ENCODE peak calls at places on chromosomes 4 and X, in four cellular contexts. M is thyroid gland; T is CD8-positive, alpha-beta T cell; N is right lobe of liver. G is an unnamed sample.

GRCh38 chr4:78518551-78518950 is 33.0 kb upstream of the ANXA3 start:
- DNase-seq in M (peak; percentile 5), T (no peak), N (no peak), G (no peak)

GRCh38 chr4:30802622-30803323 is 82.6 kb downstream of the PCDH7 start:
- DNase-seq in M (no peak), T (no peak), N (no peak), G (peak; percentile 18)

GRCh38 chr4:38381788-38382187 is 282.2 kb upstream of the KLF3 start:
- DNase-seq in M (no peak), T (no peak), N (no peak), G (peak; percentile 74)

GRCh38 chr4:13919021-13919441 is 291.5 kb upstream of the BOD1L1 start:
- DNase-seq in M (no peak), T (no peak), N (no peak), G (peak; percentile 82)

GRCh38 chr4:119898211-119898610 is 168.4 kb downstream of the MAD2L1 start:
- DNase-seq in M (no peak), T (no peak), N (no peak), G (no peak)

GRCh38 chrX:65740909-65741308 is 73.5 kb downstream of the MSN start:
- DNase-seq in M (no peak), T (no peak), N (no peak), G (no peak)

GRCh38 chr4:133146574-133147198 is 2.4 kb upstream of the PCDH10 start:
- DNase-seq in M (peak; percentile 32), T (no peak), N (no peak), G (peak; percentile 68)

GRCh38 chr4:113639311-113639710 is 122.2 kb downstream of the CAMK2D start:
- DNase-seq in M (no peak), T (no peak), N (no peak), G (no peak)

GRCh38 chrX:4588056-4588455 is 874.6 kb upstream of the PRKX start:
- DNase-seq in M (no peak), T (no peak), N (no peak), G (no peak)

GRCh38 chrX:1316527-1316926 is 20.1 kb upstream of the IL3RA start:
- DNase-seq in M (peak; percentile 26), T (no peak), N (peak; percentile 69), G (no peak)

GRCh38 chr4:15894923-15895411 is 43.6 kb downstream of the FGFBP1 start:
- DNase-seq in M (no peak), T (no peak), N (no peak), G (no peak)

GRCh38 chr4:11529625-11530201 is 101.0 kb upstream of the HS3ST1 start:
- DNase-seq in M (no peak), T (no peak), N (no peak), G (peak; percentile 68)

GRCh38 chr4:153936121-153936520 is 147.2 kb upstream of the SFRP2 start:
- DNase-seq in M (no peak), T (no peak), N (no peak), G (no peak)

GRCh38 chr4:153934689-153935017 is 145.8 kb upstream of the SFRP2 start:
- DNase-seq in M (no peak), T (no peak), N (no peak), G (no peak)

GRCh38 chr4:153931804-153932203 is 142.9 kb upstream of the SFRP2 start:
- DNase-seq in M (no peak), T (no peak), N (no peak), G (no peak)

GRCh38 chr4:153937289-153937688 is 148.4 kb upstream of the SFRP2 start:
- DNase-seq in M (no peak), T (no peak), N (no peak), G (no peak)

GRCh38 chr4:153933851-153934688 is 145.2 kb upstream of the SFRP2 start:
- DNase-seq in M (no peak), T (no peak), N (no peak), G (no peak)
- H3K27ac ChIP-seq in M (peak overlapping the region; percentile 41), T (no peak overlapping the region), N (no peak overlapping the region), G (no peak overlapping the region)

GRCh38 chr4:8829584-8829983 is 42.1 kb downstream of the HMX1 start:
- DNase-seq in M (no peak), T (no peak), N (no peak), G (no peak)

GRCh38 chr4:8828869-8829268 is 42.8 kb downstream of the HMX1 start:
- DNase-seq in M (no peak), T (no peak), N (no peak), G (no peak)

GRCh38 chr4:8831221-8832129 is 40.2 kb downstream of the HMX1 start:
- DNase-seq in M (no peak), T (no peak), N (no peak), G (no peak)

GRCh38 chr4:8830611-8831200 is 40.9 kb downstream of the HMX1 start:
- DNase-seq in M (no peak), T (no peak), N (no peak), G (no peak)

DNA sequence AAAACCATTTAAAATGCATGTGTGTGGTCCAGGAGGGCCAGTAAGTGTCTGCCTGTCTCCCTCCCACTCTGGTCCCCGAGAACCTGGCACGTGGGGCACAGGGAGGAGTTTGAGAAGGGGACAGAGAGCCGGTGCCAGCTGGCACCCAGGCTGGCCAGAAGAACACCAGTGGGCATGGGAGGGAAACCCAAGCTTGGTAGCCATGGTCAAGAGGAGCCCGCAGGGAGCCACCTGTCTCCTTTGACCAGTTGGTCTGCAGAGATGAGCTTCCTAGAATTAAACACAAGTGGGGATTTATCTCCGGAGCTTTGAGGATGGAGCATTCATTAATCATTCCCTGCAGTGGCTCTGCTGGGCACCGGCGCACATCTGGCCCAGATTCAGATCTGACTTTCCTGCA is 41.6 kb downstream of the HMX1 start:
- DNase-seq in M (no peak), T (no peak), N (no peak), G (no peak)
- H3K27me3 ChIP-seq in M (no peaks in the 10 kb centered on the region), T (no peaks in the 10 kb centered on the region), N (no peaks in the 10 kb centered on the region), G (peaks cover 23% of the 10 kb centered on the region)

GRCh38 chr4:137536789-137537561 is 4.7 kb upstream of the PCDH18 start:
- DNase-seq in M (no peak), T (no peak), N (no peak), G (no peak)
- H3K4me1 ChIP-seq in M (no peaks in the 10 kb centered on the region), T (peaks cover 2% of the 10 kb centered on the region), N (no peaks in the 10 kb centered on the region), G (peaks cover 5% of the 10 kb centered on the region)

GRCh38 chr4:186669735-186670134 is 53.9 kb downstream of the FAT1 start:
- DNase-seq in M (no peak), T (no peak), N (no peak), G (peak; percentile 58)
- H3K27ac ChIP-seq in M (no peak overlapping the region), T (no peak overlapping the region), N (no peak overlapping the region), G (peak overlapping the region; percentile 67)

DNA sequence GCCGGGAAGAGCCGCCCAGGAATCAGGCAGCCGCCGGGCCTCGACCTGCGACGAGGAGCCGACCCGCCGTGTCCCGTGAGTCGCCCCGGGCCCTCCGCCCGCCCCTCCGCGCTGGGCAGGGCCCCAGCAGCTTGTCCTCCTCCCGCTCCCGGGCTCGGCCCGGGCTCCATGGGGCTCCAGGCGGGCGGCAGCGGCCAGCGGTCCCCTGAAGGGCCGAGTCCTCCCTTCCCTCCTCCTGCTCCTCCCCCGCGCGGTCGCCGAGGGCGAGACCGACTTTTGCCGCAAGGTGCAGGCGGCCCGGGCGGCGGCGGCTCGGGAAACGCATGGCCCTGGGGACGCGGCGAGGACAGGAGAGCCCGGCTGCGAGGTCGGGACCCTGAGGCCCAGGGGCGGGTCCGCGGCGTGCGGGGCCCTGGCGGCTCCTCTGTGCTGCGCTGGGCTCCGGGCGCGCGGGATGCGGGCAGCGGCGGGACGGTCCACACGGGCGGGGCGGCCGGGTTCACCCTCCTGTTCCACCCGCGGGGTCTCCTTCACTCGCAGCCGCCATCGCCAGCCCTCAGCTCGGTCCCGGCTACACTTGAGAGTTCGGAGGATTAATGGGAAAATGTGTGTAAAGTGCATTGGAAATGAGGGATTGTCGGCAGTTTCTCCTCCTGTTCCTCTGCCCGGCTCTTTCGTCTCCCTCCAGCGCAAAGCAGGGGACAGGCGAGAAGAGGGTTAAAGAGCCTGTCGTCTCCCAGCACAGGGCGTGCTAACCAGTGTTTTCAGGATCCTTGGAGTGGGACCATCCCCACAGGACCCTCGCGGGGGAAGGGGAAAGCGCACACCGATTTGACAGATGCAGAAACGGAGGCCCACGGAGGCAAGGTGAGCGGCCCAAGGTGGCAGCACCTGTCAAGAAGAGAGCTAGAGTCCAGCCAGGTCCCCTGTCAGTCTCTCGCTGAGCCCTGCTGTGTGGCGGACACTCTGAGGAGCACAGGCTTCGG is 16.6 kb upstream of the ZNF718 start:
- DNase-seq in M (peak; percentile 11), T (no peak), N (no peak), G (no peak)
- H3K27me3 ChIP-seq in M (peaks cover 14% of the 10 kb centered on the region), T (no peaks in the 10 kb centered on the region), N (peaks cover 8% of the 10 kb centered on the region), G (peaks cover 75% of the 10 kb centered on the region)

GRCh38 chr4:53920116-53920515 is 144.3 kb downstream of the CHIC2 start:
- DNase-seq in M (peak; percentile 45), T (no peak), N (no peak), G (no peak)
- H3K4me1 ChIP-seq in M (peaks cover 12% of the 10 kb centered on the region), T (no peaks in the 10 kb centered on the region), N (no peaks in the 10 kb centered on the region), G (no peaks in the 10 kb centered on the region)

GRCh38 chr4:184383497-184384055 is 90.8 kb downstream of the IRF2 start:
- DNase-seq in M (no peak), T (no peak), N (no peak), G (peak; percentile 95)
- H3K27ac ChIP-seq in M (peak overlapping the region; percentile 41), T (no peak overlapping the region), N (peak overlapping the region; percentile 90), G (no peak overlapping the region)

DNA sequence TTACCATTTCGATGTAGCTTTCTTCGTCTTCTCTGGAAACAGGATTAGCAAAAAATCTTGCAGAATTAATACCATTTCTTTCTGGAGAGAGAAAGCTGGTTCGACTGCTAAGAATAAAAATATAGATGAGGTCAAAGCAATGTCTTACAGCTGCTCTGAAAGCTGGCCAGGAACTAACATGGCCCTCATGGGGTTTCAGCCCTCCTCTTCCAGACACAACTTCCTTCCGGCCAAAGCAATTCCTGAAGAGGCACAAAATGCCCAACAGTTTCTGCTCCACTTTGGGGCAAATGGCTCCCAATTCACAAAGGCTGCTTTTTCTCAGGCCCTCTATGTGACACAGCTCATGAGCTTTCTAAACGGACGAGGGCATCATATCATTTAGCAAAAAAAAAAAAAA is 42.5 kb upstream of the CTAG2 start:
- DNase-seq in M (no peak), T (no peak), N (no peak), G (no peak)
- H3K27me3 ChIP-seq in M (no peaks in the 10 kb centered on the region), T (no peaks in the 10 kb centered on the region), N (no peaks in the 10 kb centered on the region), G (no peaks in the 10 kb centered on the region)

DNA sequence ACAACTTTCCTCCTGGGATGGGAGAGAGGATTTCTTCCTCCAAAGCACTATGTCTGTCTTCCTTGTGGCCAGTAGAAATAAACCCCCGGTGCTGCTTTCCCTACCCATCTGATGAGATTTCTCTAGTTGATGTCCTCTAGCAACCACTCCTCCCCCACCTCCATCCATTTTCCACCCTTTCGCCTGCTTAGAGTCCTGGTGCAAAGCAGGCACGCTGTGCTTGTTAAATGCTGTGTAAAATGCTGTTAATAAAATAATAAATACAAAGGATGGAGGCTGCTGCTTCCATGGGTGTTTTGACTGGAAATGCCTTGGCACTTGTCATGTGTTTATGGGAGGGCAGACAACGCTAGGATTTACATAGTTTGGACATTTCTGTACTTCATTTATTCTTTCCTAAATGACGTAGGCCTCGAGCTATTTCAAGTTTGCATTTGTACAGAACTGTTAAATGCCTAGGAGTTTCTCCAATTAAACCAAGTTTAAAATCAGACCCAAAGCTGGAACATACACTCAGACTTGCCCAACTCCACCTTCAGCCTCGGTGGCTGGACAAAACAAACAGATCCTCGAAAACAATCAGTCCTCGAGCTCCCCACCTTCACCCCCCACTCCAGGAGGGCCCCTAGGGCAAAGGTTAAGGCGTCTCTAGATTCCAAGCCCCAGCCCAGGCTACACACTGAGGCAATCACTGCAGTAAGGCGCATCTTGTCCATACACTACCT is 10.0 kb downstream of the BCOR start:
- DNase-seq in M (no peak), T (no peak), N (peak; percentile 45), G (no peak)
- H3K4me1 ChIP-seq in M (peaks cover 65% of the 10 kb centered on the region), T (peaks cover 64% of the 10 kb centered on the region), N (peaks cover 46% of the 10 kb centered on the region), G (peaks cover 77% of the 10 kb centered on the region)

GRCh38 chrX:17656556-17656955 is 80.7 kb upstream of the SCML1 start:
- DNase-seq in M (no peak), T (no peak), N (no peak), G (no peak)
- H3K27ac ChIP-seq in M (no peak overlapping the region), T (no peak overlapping the region), N (no peak overlapping the region), G (no peak overlapping the region)